ENCODE peak calls at places on chromosomes 1 and 21, in seven cellular contexts. M is HS-5; C is stimulated activated CD4-positive, alpha-beta T cell treated with anti-CD3 and anti-CD28 coated beads, Interleukin-2, amount 100 ng/mL, for 48 hours; V is activated CD8-positive, alpha-beta memory T cell treated with anti-CD3 and anti-CD28 coated beads, Interleukin-2, amount 10 ng/mL, durations not matched to agents 7 days and 5 days; Q is heart right ventricle; G is pancreas; X is GM12878. W is an unnamed sample.
A peak's percentile ranks its signal among the peaks of the same experiment; 100 is the strongest.

GRCh38 chr1:155518484-155518883 is 44.1 kb downstream of the ASH1L start:
- DNase-seq in M (no peak), C (no peak), V (no peak), Q (no peak), G (no peak), X (no peak), W (no peak)

GRCh38 chr1:2949966-2950925 is 71.0 kb upstream of the ACTRT2 start:
- DNase-seq in M (no peak), C (no peak), V (no peak), Q (no peak), G (no peak), X (no peak), W (no peak)

GRCh38 chr1:61588736-61589381 is 136.1 kb downstream of the TM2D1 start:
- DNase-seq in M (peak; percentile 24), C (peak; percentile 69), V (peak; percentile 78), Q (peak; percentile 36), G (peak; percentile 69), X (peak; percentile 3), W (peak; percentile 29)

GRCh38 chr21:37220433-37220980 is 46.6 kb downstream of the VPS26C start:
- DNase-seq in M (no peak), C (no peak), V (peak; percentile 67), Q (no peak), G (peak; percentile 39), X (no peak), W (peak; percentile 7)

GRCh38 chr1:1006305-1007159 is 6.6 kb upstream of the HES4 start:
- DNase-seq in M (no peak), C (no peak), V (peak; percentile 40), Q (no peak), G (peak; percentile 21), X (no peak), W (no peak)

GRCh38 chr1:78033797-78034172 is 12.0 kb upstream of the GIPC2 start:
- DNase-seq in M (no peak), C (no peak), V (no peak), Q (no peak), G (no peak), X (no peak), W (no peak)

GRCh38 chr1:247335871-247336270 is 4.2 kb upstream of the ZNF496 start:
- DNase-seq in M (no peak), C (no peak), V (no peak), Q (no peak), G (no peak), X (no peak), W (no peak)

GRCh38 chr1:160167580-160167979 is 16.2 kb downstream of the ATP1A4 start:
- DNase-seq in M (no peak), C (no peak), V (no peak), Q (no peak), G (no peak), X (no peak), W (no peak)

GRCh38 chr1:182681516-182681915 is 2.9 kb downstream of the RGS8 start:
- DNase-seq in M (no peak), C (no peak), V (no peak), Q (no peak), G (no peak), X (no peak), W (no peak)

GRCh38 chr1:62356257-62356835 is 37.1 kb upstream of the KANK4 start:
- DNase-seq in M (peak; percentile 64), C (no peak), V (no peak), Q (no peak), G (no peak), X (peak; percentile 9), W (peak; percentile 54)

GRCh38 chr1:161180643-161181042 is 3.3 kb upstream of the B4GALT3 start:
- DNase-seq in M (no peak), C (no peak), V (no peak), Q (no peak), G (no peak), X (no peak), W (no peak)

GRCh38 chr1:5348732-5349465 is 643.3 kb downstream of the NPHP4 start:
- DNase-seq in M (no peak), C (no peak), V (no peak), Q (no peak), G (no peak), X (no peak), W (no peak)

GRCh38 chr1:47478090-47478489 is 40.2 kb downstream of the FOXD2 start:
- DNase-seq in M (no peak), C (no peak), V (no peak), Q (no peak), G (peak; percentile 55), X (no peak), W (no peak)

GRCh38 chr1:214123061-214123784 is 135.4 kb downstream of the PROX1 start:
- DNase-seq in M (peak; percentile 5), C (no peak), V (no peak), Q (no peak), G (peak; percentile 78), X (no peak), W (no peak)

GRCh38 chr1:6127587-6128163 is 52.4 kb downstream of the CHD5 start:
- DNase-seq in M (no peak), C (peak; percentile 59), V (peak; percentile 74), Q (peak; percentile 83), G (peak; percentile 67), X (no peak), W (no peak)

GRCh38 chr1:94081566-94082344 is 39.2 kb downstream of the ABCA4 start:
- DNase-seq in M (peak; percentile 83), C (no peak), V (no peak), Q (no peak), G (no peak), X (no peak), W (peak; percentile 27)

W was measured in HS-27A.